ENCODE peak calls at places on chromosomes 3 and 15, in eight cellular contexts. E is GM10248, V is AG04449, J is epithelial cell of esophagus, G is coronary artery, W is NCI-H1048, S is adrenal gland, T is sigmoid colon. P is an unnamed sample.

GRCh38 chr3:64291345-64291744 is 66.1 kb upstream of the PRICKLE2 start:
- DNase-seq in E (no peak), V (no peak), J (peak; percentile 95), G (peak; percentile 81), W (no peak), S (peak; percentile 65), T (peak; percentile 83), P (no peak)

GRCh38 chr3:4533489-4534443 is 40.6 kb downstream of the ITPR1 start:
- DNase-seq in E (no peak), V (no peak), J (no peak), G (peak; percentile 81), W (no peak), S (no peak), T (no peak), P (no peak)

GRCh38 chr15:88898736-88899135 is 3.4 kb upstream of the HAPLN3 start:
- DNase-seq in E (no peak), V (no peak), J (no peak), G (no peak), W (no peak), S (no peak), T (no peak), P (no peak)

GRCh38 chr3:126439346-126439967 is 36.2 kb downstream of the ZXDC start:
- DNase-seq in E (no peak), V (no peak), J (no peak), G (no peak), W (no peak), S (no peak), T (peak; percentile 43), P (no peak)

GRCh38 chr3:143480306-143480852 is 360.8 kb downstream of the CHST2 start:
- DNase-seq in E (no peak), V (no peak), J (peak; percentile 7), G (no peak), W (no peak), S (no peak), T (no peak), P (no peak)

GRCh38 chr3:47434849-47435248 is 40.9 kb downstream of the SCAP start:
- DNase-seq in E (no peak), V (no peak), J (no peak), G (no peak), W (no peak), S (peak; percentile 1), T (no peak), P (no peak)

GRCh38 chr3:172305552-172305951 is 142.7 kb downstream of the GHSR start:
- DNase-seq in E (no peak), V (no peak), J (peak; percentile 93), G (no peak), W (no peak), S (no peak), T (no peak), P (no peak)

GRCh38 chr15:68781766-68782588 is 38.7 kb downstream of the ANP32A start:
- DNase-seq in E (no peak), V (no peak), J (no peak), G (peak; percentile 69), W (no peak), S (peak; percentile 48), T (no peak), P (no peak)

GRCh38 chr15:81752149-81752942 is 293.5 kb downstream of the MEX3B start:
- DNase-seq in E (no peak), V (no peak), J (peak; percentile 76), G (no peak), W (peak; percentile 11), S (peak; percentile 20), T (peak; percentile 76), P (no peak)